ENCODE peak calls at places on chromosomes 1 and 21, in eight cellular contexts. One of them, this sample, is unnamed.

GRCh38 chr21:36976882-36977651 is 10.6 kb upstream of the HLCS start:
- DNase-seq in breast epithelium: no peak
- DNase-seq in stimulated activated naive CD8-positive, alpha-beta T cell treated with anti-CD3 and anti-CD28 coated beads, Interleukin-15, Interleukin-2, amounts not matched to agents 100 U/mL and 50 U/mL, for 24 hours: peak; percentile 33
- DNase-seq in activated naive CD4-positive, alpha-beta T cell treated with anti-CD3 and anti-CD28 coated beads, Interleukin-2, amount 50 U/mL, for 16 hours: no peak
- DNase-seq in amniotic epithelial cell: peak; percentile 74
- DNase-seq in Calu3: peak; percentile 48
- DNase-seq in heart right ventricle: peak; percentile 35
- DNase-seq in NCI-H345: peak; percentile 62
- DNase-seq in this sample: no peak

GRCh38 chr1:200966934-200967333 is 56.6 kb downstream of the KIF21B start:
- DNase-seq in breast epithelium: no peak
- DNase-seq in stimulated activated naive CD8-positive, alpha-beta T cell treated with anti-CD3 and anti-CD28 coated beads, Interleukin-15, Interleukin-2, amounts not matched to agents 100 U/mL and 50 U/mL, for 24 hours: no peak
- DNase-seq in activated naive CD4-positive, alpha-beta T cell treated with anti-CD3 and anti-CD28 coated beads, Interleukin-2, amount 50 U/mL, for 16 hours: no peak
- DNase-seq in amniotic epithelial cell: no peak
- DNase-seq in Calu3: no peak
- DNase-seq in heart right ventricle: no peak
- DNase-seq in NCI-H345: no peak
- DNase-seq in this sample: no peak

GRCh38 chr1:237327061-237327460 is 285.1 kb downstream of the RYR2 start:
- DNase-seq in breast epithelium: no peak
- DNase-seq in stimulated activated naive CD8-positive, alpha-beta T cell treated with anti-CD3 and anti-CD28 coated beads, Interleukin-15, Interleukin-2, amounts not matched to agents 100 U/mL and 50 U/mL, for 24 hours: no peak
- DNase-seq in activated naive CD4-positive, alpha-beta T cell treated with anti-CD3 and anti-CD28 coated beads, Interleukin-2, amount 50 U/mL, for 16 hours: no peak
- DNase-seq in amniotic epithelial cell: no peak
- DNase-seq in Calu3: no peak
- DNase-seq in heart right ventricle: no peak
- DNase-seq in NCI-H345: no peak
- DNase-seq in this sample: no peak

GRCh38 chr1:157104598-157105293 is 5.1 kb upstream of the ETV3L start:
- DNase-seq in breast epithelium: no peak
- DNase-seq in stimulated activated naive CD8-positive, alpha-beta T cell treated with anti-CD3 and anti-CD28 coated beads, Interleukin-15, Interleukin-2, amounts not matched to agents 100 U/mL and 50 U/mL, for 24 hours: no peak
- DNase-seq in activated naive CD4-positive, alpha-beta T cell treated with anti-CD3 and anti-CD28 coated beads, Interleukin-2, amount 50 U/mL, for 16 hours: no peak
- DNase-seq in amniotic epithelial cell: peak; percentile 10
- DNase-seq in Calu3: no peak
- DNase-seq in heart right ventricle: no peak
- DNase-seq in NCI-H345: no peak
- DNase-seq in this sample: no peak

GRCh38 chr1:12184008-12184681 is 17.4 kb downstream of the TNFRSF1B start:
- DNase-seq in breast epithelium: peak; percentile 60
- DNase-seq in stimulated activated naive CD8-positive, alpha-beta T cell treated with anti-CD3 and anti-CD28 coated beads, Interleukin-15, Interleukin-2, amounts not matched to agents 100 U/mL and 50 U/mL, for 24 hours: no peak
- DNase-seq in activated naive CD4-positive, alpha-beta T cell treated with anti-CD3 and anti-CD28 coated beads, Interleukin-2, amount 50 U/mL, for 16 hours: no peak
- DNase-seq in amniotic epithelial cell: peak; percentile 92
- DNase-seq in Calu3: peak; percentile 21
- DNase-seq in heart right ventricle: peak; percentile 89
- DNase-seq in NCI-H345: no peak
- DNase-seq in this sample: no peak

GRCh38 chr1:81801032-81801833 is 499 bp downstream of the ADGRL2 start:
- DNase-seq in breast epithelium: peak; percentile 77
- DNase-seq in stimulated activated naive CD8-positive, alpha-beta T cell treated with anti-CD3 and anti-CD28 coated beads, Interleukin-15, Interleukin-2, amounts not matched to agents 100 U/mL and 50 U/mL, for 24 hours: peak; percentile 5
- DNase-seq in activated naive CD4-positive, alpha-beta T cell treated with anti-CD3 and anti-CD28 coated beads, Interleukin-2, amount 50 U/mL, for 16 hours: no peak
- DNase-seq in amniotic epithelial cell: peak; percentile 91
- DNase-seq in Calu3: peak; percentile 77
- DNase-seq in heart right ventricle: peak; percentile 91
- DNase-seq in NCI-H345: peak; percentile 86
- DNase-seq in this sample: no peak

GRCh38 chr1:218872928-218873327 is 300.8 kb upstream of the LYPLAL1 start:
- DNase-seq in breast epithelium: no peak
- DNase-seq in stimulated activated naive CD8-positive, alpha-beta T cell treated with anti-CD3 and anti-CD28 coated beads, Interleukin-15, Interleukin-2, amounts not matched to agents 100 U/mL and 50 U/mL, for 24 hours: no peak
- DNase-seq in activated naive CD4-positive, alpha-beta T cell treated with anti-CD3 and anti-CD28 coated beads, Interleukin-2, amount 50 U/mL, for 16 hours: no peak
- DNase-seq in amniotic epithelial cell: no peak
- DNase-seq in Calu3: no peak
- DNase-seq in heart right ventricle: no peak
- DNase-seq in NCI-H345: no peak
- DNase-seq in this sample: no peak

GRCh38 chr1:110239491-110240430 is 29.6 kb downstream of the KCNC4 start:
- DNase-seq in breast epithelium: no peak
- DNase-seq in stimulated activated naive CD8-positive, alpha-beta T cell treated with anti-CD3 and anti-CD28 coated beads, Interleukin-15, Interleukin-2, amounts not matched to agents 100 U/mL and 50 U/mL, for 24 hours: no peak
- DNase-seq in activated naive CD4-positive, alpha-beta T cell treated with anti-CD3 and anti-CD28 coated beads, Interleukin-2, amount 50 U/mL, for 16 hours: no peak
- DNase-seq in amniotic epithelial cell: no peak
- DNase-seq in Calu3: no peak
- DNase-seq in heart right ventricle: no peak
- DNase-seq in NCI-H345: no peak
- DNase-seq in this sample: no peak

GRCh38 chr1:72693899-72694298 is 411.6 kb upstream of the NEGR1 start:
- DNase-seq in breast epithelium: no peak
- DNase-seq in stimulated activated naive CD8-positive, alpha-beta T cell treated with anti-CD3 and anti-CD28 coated beads, Interleukin-15, Interleukin-2, amounts not matched to agents 100 U/mL and 50 U/mL, for 24 hours: no peak
- DNase-seq in activated naive CD4-positive, alpha-beta T cell treated with anti-CD3 and anti-CD28 coated beads, Interleukin-2, amount 50 U/mL, for 16 hours: no peak
- DNase-seq in amniotic epithelial cell: no peak
- DNase-seq in Calu3: no peak
- DNase-seq in heart right ventricle: no peak
- DNase-seq in NCI-H345: no peak
- DNase-seq in this sample: no peak